ENCODE peak calls at places on chromosomes 5 and 9, in eight cellular contexts. Y is effector CD4-positive, alpha-beta T cell; C is stimulated activated CD4-positive, alpha-beta T cell treated with anti-CD3 and anti-CD28 coated beads, Interleukin-12 subunit alpha, Interleukin-12 subunit beta, amount 100 ng/mL, for 4 hours; Z is skeletal muscle cell; U is astrocyte of the spinal cord; A is activated gamma-delta T cell treated with Interleukin-2 at 50 U/mL for 16 hours; W is OCI-M1; H is mesendoderm. X is an unnamed sample.

GRCh38 chr5:35046754-35047153 is 995 bp downstream of the AGXT2 start:
- DNase-seq in Y (no peak), C (no peak), Z (peak), U (peak), A (no peak), W (no peak), H (no peak), X (peak)

GRCh38 chr5:168578006-168578405 is 1.2 kb downstream of the PANK3 start:
- DNase-seq in Y (no peak), C (no peak), Z (no peak), U (peak), A (no peak), W (peak), H (no peak), X (no peak)

GRCh38 chr5:72517961-72518690 is 10.9 kb upstream of the ZNF366 start:
- DNase-seq in Y (no peak), C (no peak), Z (no peak), U (peak), A (no peak), W (peak), H (no peak), X (peak)

GRCh38 chr5:173291722-173292658 is 36.2 kb downstream of the STC2 start:
- DNase-seq in Y (no peak), C (no peak), Z (peak), U (peak), A (no peak), W (no peak), H (peak), X (no peak)

GRCh38 chr5:90251447-90251846 is 158.1 kb downstream of the CETN3 start:
- DNase-seq in Y (no peak), C (no peak), Z (no peak), U (no peak), A (no peak), W (no peak), H (no peak), X (no peak)

GRCh38 chr9:11946521-11946920 is 746.7 kb upstream of the TYRP1 start:
- DNase-seq in Y (no peak), C (no peak), Z (peak), U (peak), A (no peak), W (no peak), H (no peak), X (peak)

GRCh38 chr5:56585973-56586740 is 229.2 kb upstream of the MAP3K1 start:
- DNase-seq in Y (no peak), C (no peak), Z (no peak), U (no peak), A (no peak), W (peak), H (no peak), X (no peak)

GRCh38 chr5:98309785-98310566 is 463.5 kb upstream of the RGMB start:
- DNase-seq in Y (no peak), C (no peak), Z (peak), U (peak), A (no peak), W (peak), H (peak), X (peak)

GRCh38 chr9:89431930-89432725 is 65.8 kb downstream of the SEMA4D start:
- DNase-seq in Y (no peak), C (no peak), Z (no peak), U (no peak), A (no peak), W (peak), H (no peak), X (no peak)

GRCh38 chr9:137892424-137893191 is 15.0 kb downstream of the CACNA1B start:
- DNase-seq in Y (no peak), C (no peak), Z (no peak), U (no peak), A (no peak), W (no peak), H (no peak), X (no peak)

GRCh38 chr5:143641549-143641955 is 170.4 kb upstream of the HMHB1 start:
- DNase-seq in Y (no peak), C (no peak), Z (no peak), U (peak), A (no peak), W (no peak), H (no peak), X (peak)

GRCh38 chr9:93300585-93301081 is 116.7 kb downstream of the WNK2 start:
- DNase-seq in Y (no peak), C (no peak), Z (no peak), U (no peak), A (no peak), W (no peak), H (no peak), X (no peak)

GRCh38 chr9:134525070-134525815 is 116.4 kb upstream of the COL5A1 start:
- DNase-seq in Y (no peak), C (no peak), Z (no peak), U (no peak), A (no peak), W (no peak), H (no peak), X (no peak)

GRCh38 chr9:15824310-15824709 is 271.5 kb downstream of the CCDC171 start:
- DNase-seq in Y (no peak), C (no peak), Z (peak), U (peak), A (no peak), W (peak), H (peak), X (no peak)

GRCh38 chr9:120846906-120847305 is 4.2 kb upstream of the PSMD5 start:
- DNase-seq in Y (no peak), C (no peak), Z (no peak), U (no peak), A (no peak), W (no peak), H (peak), X (no peak)

GRCh38 chr9:33139421-33140228 is 27.5 kb downstream of the B4GALT1 start:
- DNase-seq in Y (no peak), C (no peak), Z (peak), U (peak), A (no peak), W (no peak), H (no peak), X (peak)

GRCh38 chr5:36640949-36641348 is 34.5 kb downstream of the SLC1A3 start:
- DNase-seq in Y (no peak), C (no peak), Z (no peak), U (no peak), A (no peak), W (peak), H (no peak), X (no peak)

GRCh38 chr5:175821790-175822211 is 49.6 kb upstream of the CPLX2 start:
- DNase-seq in Y (no peak), C (no peak), Z (no peak), U (no peak), A (no peak), W (no peak), H (no peak), X (no peak)

GRCh38 chr9:91844170-91844569 is 105.9 kb downstream of the ROR2 start:
- DNase-seq in Y (no peak), C (no peak), Z (no peak), U (no peak), A (no peak), W (no peak), H (no peak), X (no peak)

GRCh38 chr9:85536514-85536913 is 205.2 kb downstream of the AGTPBP1 start:
- DNase-seq in Y (no peak), C (no peak), Z (no peak), U (no peak), A (no peak), W (no peak), H (no peak), X (no peak)

GRCh38 chr9:72834994-72835393 is 117.9 kb downstream of the ALDH1A1 start:
- DNase-seq in Y (no peak), C (no peak), Z (no peak), U (no peak), A (no peak), W (no peak), H (no peak), X (no peak)

GRCh38 chr5:78763659-78764189 is 115.2 kb upstream of the LHFPL2 start:
- DNase-seq in Y (no peak), C (no peak), Z (no peak), U (no peak), A (no peak), W (peak), H (no peak), X (no peak)

GRCh38 chr5:128081111-128081865 is 2.3 kb upstream of the SLC12A2 start:
- DNase-seq in Y (no peak), C (no peak), Z (no peak), U (no peak), A (no peak), W (no peak), H (no peak), X (no peak)

GRCh38 chr9:109256381-109256780 is 64.5 kb downstream of the EPB41L4B start:
- DNase-seq in Y (no peak), C (no peak), Z (no peak), U (peak), A (no peak), W (no peak), H (no peak), X (no peak)

GRCh38 chr5:149838881-149839739 is 105.5 kb downstream of the PDE6A start:
- DNase-seq in Y (no peak), C (no peak), Z (no peak), U (peak), A (no peak), W (no peak), H (no peak), X (peak)

GRCh38 chr9:95552814-95553546 is 36.2 kb upstream of the PTCH1 start:
- DNase-seq in Y (no peak), C (no peak), Z (no peak), U (peak), A (no peak), W (no peak), H (peak), X (no peak)

GRCh38 chr9:123349691-123350480 is 6.1 kb upstream of the CRB2 start:
- DNase-seq in Y (peak), C (peak), Z (no peak), U (peak), A (peak), W (peak), H (peak), X (peak)

GRCh38 chr9:99859395-99859980 is 37.8 kb downstream of the NR4A3 start:
- DNase-seq in Y (no peak), C (no peak), Z (no peak), U (no peak), A (no peak), W (no peak), H (peak), X (peak)

GRCh38 chr5:111367081-111367480 is 142.9 kb downstream of the CAMK4 start:
- DNase-seq in Y (no peak), C (no peak), Z (no peak), U (no peak), A (no peak), W (no peak), H (no peak), X (no peak)

GRCh38 chr9:106784076-106784475 is 78.9 kb upstream of the ZNF462 start:
- DNase-seq in Y (no peak), C (no peak), Z (no peak), U (peak), A (no peak), W (no peak), H (peak), X (no peak)

GRCh38 chr5:67842806-67843205 is 372.8 kb upstream of the PIK3R1 start:
- DNase-seq in Y (no peak), C (no peak), Z (no peak), U (peak), A (no peak), W (no peak), H (peak), X (no peak)